ENCODE peak calls at places on chromosomes 11 and 22, in five cellular contexts. One of them, this sample, is unnamed.

GRCh38 chr22:47174671-47175111 is 412.2 kb downstream of the TBC1D22A start:
- DNase-seq in left ventricle myocardium inferior: no peak
- DNase-seq in heart right ventricle: peak; percentile 30
- DNase-seq in small intestine: no peak
- DNase-seq in CD8-positive, alpha-beta T cell: no peak
- DNase-seq in this sample: no peak

GRCh38 chr11:4606231-4607015 is 1.6 kb downstream of the TRIM68 start:
- DNase-seq in left ventricle myocardium inferior: no peak
- DNase-seq in heart right ventricle: no peak
- DNase-seq in small intestine: peak; percentile 61
- DNase-seq in CD8-positive, alpha-beta T cell: no peak
- DNase-seq in this sample: peak; percentile 58

GRCh38 chr11:83464181-83464580 is 178.0 kb upstream of the CCDC90B start:
- DNase-seq in left ventricle myocardium inferior: no peak
- DNase-seq in heart right ventricle: no peak
- DNase-seq in small intestine: no peak
- DNase-seq in CD8-positive, alpha-beta T cell: no peak
- DNase-seq in this sample: no peak

GRCh38 chr11:130383363-130384168 is 44.8 kb downstream of the ADAMTS8 start:
- DNase-seq in left ventricle myocardium inferior: no peak
- DNase-seq in heart right ventricle: no peak
- DNase-seq in small intestine: no peak
- DNase-seq in CD8-positive, alpha-beta T cell: no peak
- DNase-seq in this sample: no peak

GRCh38 chr22:49934891-49935557 is 16.6 kb downstream of the CRELD2 start:
- DNase-seq in left ventricle myocardium inferior: peak; percentile 90
- DNase-seq in heart right ventricle: peak; percentile 92
- DNase-seq in small intestine: no peak
- DNase-seq in CD8-positive, alpha-beta T cell: peak; percentile 87
- DNase-seq in this sample: peak; percentile 76

GRCh38 chr22:50532353-50532700 is 2.5 kb upstream of the TYMP start:
- DNase-seq in left ventricle myocardium inferior: no peak
- DNase-seq in heart right ventricle: peak; percentile 61
- DNase-seq in small intestine: no peak
- DNase-seq in CD8-positive, alpha-beta T cell: no peak
- DNase-seq in this sample: no peak

GRCh38 chr11:35583126-35583525 is 35.1 kb upstream of the FJX1 start:
- DNase-seq in left ventricle myocardium inferior: no peak
- DNase-seq in heart right ventricle: no peak
- DNase-seq in small intestine: no peak
- DNase-seq in CD8-positive, alpha-beta T cell: no peak
- DNase-seq in this sample: no peak

GRCh38 chr11:119371067-119371601 is 10.4 kb downstream of the USP2 start:
- DNase-seq in left ventricle myocardium inferior: no peak
- DNase-seq in heart right ventricle: no peak
- DNase-seq in small intestine: no peak
- DNase-seq in CD8-positive, alpha-beta T cell: no peak
- DNase-seq in this sample: no peak

GRCh38 chr11:58059011-58059358 is 28.2 kb downstream of the OR6Q1 start:
- DNase-seq in left ventricle myocardium inferior: no peak
- DNase-seq in heart right ventricle: no peak
- DNase-seq in small intestine: no peak
- DNase-seq in CD8-positive, alpha-beta T cell: no peak
- DNase-seq in this sample: no peak

GRCh38 chr11:71093783-71094182 is 158.6 kb downstream of the SHANK2 start:
- DNase-seq in left ventricle myocardium inferior: no peak
- DNase-seq in heart right ventricle: no peak
- DNase-seq in small intestine: no peak
- DNase-seq in CD8-positive, alpha-beta T cell: no peak
- DNase-seq in this sample: no peak

GRCh38 chr11:61679893-61680621 is at the start of gene DAGLA:
- DNase-seq in left ventricle myocardium inferior: peak; percentile 70
- DNase-seq in heart right ventricle: peak; percentile 82
- DNase-seq in small intestine: peak; percentile 59
- DNase-seq in CD8-positive, alpha-beta T cell: peak; percentile 81
- DNase-seq in this sample: peak; percentile 60

DNA sequence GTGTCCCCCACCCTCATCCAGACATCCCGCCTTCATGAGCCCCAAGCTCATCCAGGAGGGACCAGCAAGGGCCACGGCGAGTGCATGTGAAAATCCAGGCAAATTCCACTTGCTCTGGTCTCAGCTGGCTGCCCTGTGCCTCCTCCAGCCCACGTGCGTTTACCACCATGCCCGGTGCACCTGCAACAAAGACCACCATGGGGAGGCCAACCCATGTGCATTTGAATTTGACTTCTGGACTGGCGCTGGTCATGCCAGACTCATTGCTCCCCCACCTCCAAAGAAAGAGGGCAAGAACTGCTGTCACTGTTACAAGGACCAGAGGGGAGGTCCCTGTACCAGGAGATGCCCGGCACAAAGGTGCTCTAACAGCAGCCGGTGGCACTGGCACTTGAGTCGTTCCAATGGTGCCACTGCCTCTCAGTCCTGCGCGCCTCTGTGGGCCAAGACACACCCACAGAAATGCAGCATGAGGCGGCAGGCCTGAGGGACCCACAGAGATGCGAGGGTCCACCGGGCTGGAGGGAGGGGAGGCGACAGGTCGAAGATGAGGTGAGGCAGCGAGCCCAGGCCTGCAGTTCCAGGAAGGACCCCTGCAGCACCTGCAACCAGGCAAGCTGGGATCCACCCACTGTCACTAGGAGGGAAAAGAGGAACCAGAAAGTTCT is 80.3 kb downstream of the PHF21B start:
- DNase-seq in left ventricle myocardium inferior: no peak
- DNase-seq in heart right ventricle: no peak
- DNase-seq in small intestine: no peak
- DNase-seq in CD8-positive, alpha-beta T cell: no peak
- DNase-seq in this sample: no peak
- H3K27me3 ChIP-seq in left ventricle myocardium inferior: peaks cover 3% of the 10 kb centered on the region
- H3K27me3 ChIP-seq in heart right ventricle: no peaks in the 10 kb centered on the region
- H3K27me3 ChIP-seq in small intestine: no peaks in the 10 kb centered on the region
- H3K27me3 ChIP-seq in CD8-positive, alpha-beta T cell: no peaks in the 10 kb centered on the region
- H3K27me3 ChIP-seq in this sample: no peaks in the 10 kb centered on the region

GRCh38 chr11:112024178-112024777 is 930 bp upstream of the DLAT start:
- DNase-seq in left ventricle myocardium inferior: no peak
- DNase-seq in heart right ventricle: no peak
- DNase-seq in small intestine: peak; percentile 25
- DNase-seq in CD8-positive, alpha-beta T cell: no peak
- DNase-seq in this sample: no peak
- H3K27ac ChIP-seq in left ventricle myocardium inferior: peak overlapping the region; percentile 95
- H3K27ac ChIP-seq in heart right ventricle: peak overlapping the region; percentile 96
- H3K27ac ChIP-seq in small intestine: peak overlapping the region; percentile 79
- H3K27ac ChIP-seq in CD8-positive, alpha-beta T cell: peak overlapping the region; percentile 68
- H3K27ac ChIP-seq in this sample: peak overlapping the region; percentile 79

DNA sequence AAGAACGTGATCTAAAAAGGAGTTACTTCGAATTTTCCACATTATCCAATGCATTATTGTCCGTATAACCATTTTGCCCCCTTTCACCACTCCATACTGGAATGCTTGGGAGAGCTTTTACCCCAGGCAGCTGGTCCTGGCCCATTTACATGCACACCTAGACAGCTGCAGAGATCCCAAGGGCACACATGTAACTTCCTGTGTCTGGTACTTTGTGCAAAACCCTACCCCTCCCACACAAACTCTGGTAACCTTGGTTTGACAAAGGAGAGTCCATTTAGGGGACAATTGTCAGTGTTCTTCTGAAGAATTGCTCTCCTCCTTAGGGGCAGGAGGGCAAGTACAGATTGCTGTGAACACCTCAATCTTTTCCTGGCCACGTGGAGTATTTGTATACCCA is 57.3 kb upstream of the SORL1 start:
- DNase-seq in left ventricle myocardium inferior: no peak
- DNase-seq in heart right ventricle: no peak
- DNase-seq in small intestine: no peak
- DNase-seq in CD8-positive, alpha-beta T cell: no peak
- DNase-seq in this sample: no peak
- H3K4me1 ChIP-seq in left ventricle myocardium inferior: peaks cover 7% of the 10 kb centered on the region
- H3K4me1 ChIP-seq in heart right ventricle: peaks cover 5% of the 10 kb centered on the region
- H3K4me1 ChIP-seq in small intestine: no peaks in the 10 kb centered on the region
- H3K4me1 ChIP-seq in CD8-positive, alpha-beta T cell: no peaks in the 10 kb centered on the region
- H3K4me1 ChIP-seq in this sample: no peaks in the 10 kb centered on the region

GRCh38 chr11:69200331-69201047 is 44.8 kb downstream of the SMIM38 start:
- DNase-seq in left ventricle myocardium inferior: peak; percentile 48
- DNase-seq in heart right ventricle: peak; percentile 72
- DNase-seq in small intestine: no peak
- DNase-seq in CD8-positive, alpha-beta T cell: no peak
- DNase-seq in this sample: no peak
- H3K27me3 ChIP-seq in left ventricle myocardium inferior: peaks cover 7% of the 10 kb centered on the region
- H3K27me3 ChIP-seq in heart right ventricle: no peaks in the 10 kb centered on the region
- H3K27me3 ChIP-seq in small intestine: no peaks in the 10 kb centered on the region
- H3K27me3 ChIP-seq in CD8-positive, alpha-beta T cell: no peaks in the 10 kb centered on the region
- H3K27me3 ChIP-seq in this sample: no peaks in the 10 kb centered on the region

DNA sequence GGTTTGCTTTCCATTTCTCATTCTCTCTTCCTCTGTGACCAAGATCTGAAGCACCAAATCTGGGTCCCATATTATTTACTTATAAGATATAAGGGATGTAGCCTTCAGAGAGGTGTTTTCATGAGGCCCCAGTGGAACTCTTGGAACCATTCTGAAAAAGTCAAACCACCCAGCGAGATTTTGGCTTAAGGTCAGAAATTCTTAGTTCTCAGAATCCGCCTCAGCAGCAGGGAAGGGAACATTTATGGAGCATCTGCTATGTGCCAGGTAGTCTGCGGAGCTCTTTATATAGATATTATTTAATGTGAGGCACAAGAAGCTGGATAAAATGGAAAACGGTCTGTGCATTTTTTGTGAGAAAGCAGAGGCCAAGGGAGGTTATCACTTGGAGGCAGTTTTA is 6.3 kb downstream of the NAV2 start:
- DNase-seq in left ventricle myocardium inferior: no peak
- DNase-seq in heart right ventricle: no peak
- DNase-seq in small intestine: no peak
- DNase-seq in CD8-positive, alpha-beta T cell: no peak
- DNase-seq in this sample: no peak
- H3K27ac ChIP-seq in left ventricle myocardium inferior: peak overlapping the region; percentile 62
- H3K27ac ChIP-seq in heart right ventricle: peak overlapping the region; percentile 92
- H3K27ac ChIP-seq in small intestine: no peak overlapping the region
- H3K27ac ChIP-seq in CD8-positive, alpha-beta T cell: no peak overlapping the region
- H3K27ac ChIP-seq in this sample: no peak overlapping the region

DNA sequence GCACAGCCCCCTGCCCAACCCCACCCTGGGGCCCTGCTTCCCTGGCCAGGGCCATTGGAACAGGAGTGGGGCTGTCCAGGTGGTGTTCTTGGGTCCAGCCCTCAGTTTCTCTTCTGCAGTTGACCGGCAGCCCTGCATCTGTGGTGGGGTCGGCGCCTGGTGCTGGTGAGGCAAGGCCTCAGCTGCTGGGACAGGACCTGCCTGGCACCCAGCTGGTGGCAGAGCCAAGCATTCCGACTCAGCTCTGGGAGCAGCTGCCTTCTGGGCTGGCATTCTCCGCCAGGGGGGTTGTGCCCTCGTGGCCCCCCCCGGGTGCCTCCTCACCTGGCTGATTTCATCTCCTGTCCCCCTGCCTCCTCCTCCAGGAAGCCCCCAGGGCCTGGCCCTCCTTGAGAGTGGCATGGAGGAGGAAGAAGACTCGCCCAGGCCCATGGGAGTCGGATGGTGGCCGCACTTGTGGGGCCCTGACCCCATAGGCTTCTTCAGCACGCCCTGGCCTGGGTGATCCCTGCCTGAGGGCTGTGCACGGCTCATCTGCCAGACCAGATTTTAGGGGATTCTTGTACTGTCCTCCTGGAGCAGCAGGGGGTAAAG is 11.4 kb downstream of the CD81 start:
- DNase-seq in left ventricle myocardium inferior: no peak
- DNase-seq in heart right ventricle: no peak
- DNase-seq in small intestine: no peak
- DNase-seq in CD8-positive, alpha-beta T cell: no peak
- DNase-seq in this sample: no peak
- H3K4me1 ChIP-seq in left ventricle myocardium inferior: peaks cover 100% of the 10 kb centered on the region
- H3K4me1 ChIP-seq in heart right ventricle: peaks cover 56% of the 10 kb centered on the region
- H3K4me1 ChIP-seq in small intestine: no peaks in the 10 kb centered on the region
- H3K4me1 ChIP-seq in CD8-positive, alpha-beta T cell: peaks cover 55% of the 10 kb centered on the region
- H3K4me1 ChIP-seq in this sample: peaks cover 45% of the 10 kb centered on the region

This sample was measured in prostate gland.